ENCODE peak calls at places on chromosomes 3 and 15, in six cellular contexts. B is T-helper 9 cell; R is thoracic aorta; M is ovary; F is type B pancreatic cell; J is activated CD8-positive, alpha-beta memory T cell treated with anti-CD3 and anti-CD28 coated beads, Interleukin-2, amount 50 U/mL, for 48 hours. G is an unnamed sample.

GRCh38 chr3:16311960-16312451 is 47.0 kb downstream of the OXNAD1 start:
- DNase-seq in B (peak), F (no peak), R (no peak), J (no peak), M (no peak), G (no peak)

GRCh38 chr15:28147827-28148226 is 48.7 kb upstream of the OCA2 start:
- DNase-seq in F (no peak), M (no peak), R (no peak), B (no peak), J (no peak), G (no peak)

GRCh38 chr3:138314751-138315150 is 14.9 kb downstream of the NME9 start:
- DNase-seq in J (no peak), R (no peak), B (no peak), F (no peak), M (no peak), G (no peak)

GRCh38 chr3:188421836-188422540 is 268.0 kb downstream of the LPP start:
- DNase-seq in J (no peak), M (no peak), B (no peak), F (no peak), R (no peak), G (no peak)

GRCh38 chr3:101809178-101810022 is 30.4 kb downstream of the NXPE3 start:
- DNase-seq in M (peak), B (peak), R (no peak), F (no peak), J (no peak), G (no peak)

GRCh38 chr3:95707268-95707667 is 1107.1 kb upstream of the EPHA6 start:
- DNase-seq in J (no peak), R (no peak), B (no peak), M (no peak), F (no peak), G (no peak)

GRCh38 chr3:186772886-186773417 is 10.4 kb upstream of the EIF4A2 start:
- DNase-seq in F (no peak), M (peak), R (no peak), J (peak), B (peak), G (peak)

GRCh38 chr3:142888099-142888483 is 792 bp downstream of the PCOLCE2 start:
- DNase-seq in M (no peak), J (no peak), R (no peak), F (no peak), B (no peak), G (no peak)

GRCh38 chr15:59680870-59681269 is 8.2 kb downstream of the BNIP2 start:
- DNase-seq in M (no peak), J (no peak), R (no peak), B (no peak), F (no peak), G (no peak)

GRCh38 chr3:108132727-108133373 is 42.0 kb upstream of the CD47 start:
- DNase-seq in M (no peak), B (no peak), J (no peak), R (no peak), F (no peak), G (no peak)

G was measured in coronary artery.